ENCODE peak calls at places on chromosomes 1 and 21, in four cellular contexts. J is tibial artery; L is activated CD8-positive, alpha-beta memory T cell treated with anti-CD3 and anti-CD28 coated beads, Interleukin-2, amount 50 U/mL, for 48 hours; U is stimulated activated CD4-positive, alpha-beta T cell treated with anti-CD3 and anti-CD28 coated beads, TNF-alpha, amount 100 ng/mL, for 1 hour. Y is an unnamed sample.

GRCh38 chr1:4650981-4651380 is 3.4 kb upstream of the AJAP1 start:
- DNase-seq in J (no peak), L (no peak), U (no peak), Y (no peak)

GRCh38 chr21:41761211-41762181 is 5.4 kb downstream of the RIPK4 start:
- DNase-seq in J (peak; percentile 70), U (no peak), L (no peak), Y (peak; percentile 57)

GRCh38 chr1:100344774-100345173 is 7.5 kb upstream of the CDC14A start:
- DNase-seq in U (no peak), L (no peak), J (no peak), Y (no peak)

GRCh38 chr1:3659093-3659492 is 6.8 kb downstream of the TP73 start:
- DNase-seq in L (no peak), J (no peak), U (no peak), Y (no peak)

GRCh38 chr1:87744056-87744455 is 415.4 kb downstream of the LMO4 start:
- DNase-seq in L (no peak), J (no peak), U (no peak), Y (no peak)

GRCh38 chr1:153375511-153375910 is at the start of gene S100A12:
- DNase-seq in U (no peak), L (no peak), J (no peak), Y (peak; percentile 39)

GRCh38 chr1:31949862-31950261 is 11.7 kb upstream of the PTP4A2 start:
- DNase-seq in J (no peak), U (no peak), L (peak; percentile 30), Y (peak; percentile 12)

GRCh38 chr1:216937491-216937890 is 214.3 kb upstream of the ESRRG start:
- DNase-seq in J (no peak), L (no peak), U (no peak), Y (no peak)

GRCh38 chr21:38965910-38966504 is 160.3 kb downstream of the ETS2 start:
- DNase-seq in L (no peak), J (no peak), U (no peak), Y (peak; percentile 83)